ENCODE peak calls at places on chromosomes 2 and 18, in six cellular contexts. K is HFF-Myc, W is endothelial cell, S is suprapubic skin, L is fibroblast of lung, V is left lung. O is an unnamed sample.

GRCh38 chr2:232927041-232927792 is 57.2 kb downstream of the SNORC start:
- DNase-seq in K (no peak), W (peak), S (no peak), L (no peak), V (no peak), O (no peak)

GRCh38 chr2:96680561-96681141 is 38.1 kb downstream of the FER1L5 start:
- DNase-seq in K (no peak), W (no peak), S (no peak), L (no peak), V (peak), O (no peak)

GRCh38 chr2:134384131-134384530 is 130.3 kb downstream of the MGAT5 start:
- DNase-seq in K (no peak), W (no peak), S (no peak), L (no peak), V (no peak), O (no peak)

GRCh38 chr2:222809582-222809981 is 51.3 kb upstream of the ACSL3 start:
- DNase-seq in K (no peak), W (no peak), S (no peak), L (no peak), V (no peak), O (no peak)

GRCh38 chr2:112168422-112169124 is 30.4 kb downstream of the FBLN7 start:
- DNase-seq in K (no peak), W (no peak), S (peak), L (no peak), V (no peak), O (no peak)

GRCh38 chr2:208122248-208122647 is 2.1 kb downstream of the CRYGD start:
- DNase-seq in K (no peak), W (no peak), S (no peak), L (no peak), V (no peak), O (no peak)

GRCh38 chr2:242075683-242076082 is 206.2 kb downstream of the RTP5 start:
- DNase-seq in K (no peak), W (no peak), S (no peak), L (peak), V (no peak), O (no peak)

GRCh38 chr2:219851801-219852481 is 224.5 kb downstream of the SLC4A3 start:
- DNase-seq in K (no peak), W (no peak), S (no peak), L (no peak), V (no peak), O (no peak)

GRCh38 chr2:240429341-240429871 is 6.1 kb upstream of the GPC1 start:
- DNase-seq in K (no peak), W (no peak), S (peak), L (no peak), V (peak), O (no peak)

GRCh38 chr2:240431276-240431662 is 4.2 kb upstream of the GPC1 start:
- DNase-seq in K (no peak), W (no peak), S (peak), L (no peak), V (peak), O (peak)

GRCh38 chr2:240430595-240430994 is 4.9 kb upstream of the GPC1 start:
- DNase-seq in K (no peak), W (no peak), S (peak), L (no peak), V (peak), O (no peak)

GRCh38 chr2:240428245-240428644 is 7.2 kb upstream of the GPC1 start:
- DNase-seq in K (no peak), W (no peak), S (no peak), L (no peak), V (no peak), O (no peak)

GRCh38 chr2:240429872-240430491 is 5.5 kb upstream of the GPC1 start:
- DNase-seq in K (no peak), W (no peak), S (peak), L (no peak), V (peak), O (no peak)
- TF ChIP-seq CTCF in K (no peak), W (no peak), S (no peak), L (no peak), V (no peak), O (no peak)

DNA sequence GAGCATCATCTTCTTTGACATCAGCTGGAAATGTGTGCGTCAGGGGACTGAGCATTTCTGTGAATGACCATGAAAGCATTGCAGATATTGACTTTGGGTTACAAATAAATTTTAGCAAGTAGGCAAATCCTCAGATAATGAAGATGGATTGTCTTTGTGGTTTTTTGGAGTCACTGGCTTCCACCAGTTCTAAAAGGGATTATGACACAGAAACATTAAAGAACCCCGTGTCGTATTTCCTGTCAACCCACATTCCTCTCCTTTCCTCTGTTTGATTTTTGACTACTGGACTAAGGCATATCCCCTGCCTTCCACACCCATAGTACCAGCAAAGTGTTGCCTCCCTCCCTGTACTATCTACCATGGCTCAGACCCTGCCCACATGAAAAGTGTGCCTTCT is 268.1 kb downstream of the MYO3B start:
- DNase-seq in K (no peak), W (no peak), S (no peak), L (no peak), V (no peak), O (no peak)
- TF ChIP-seq CTCF in K (no peak), W (no peak), S (no peak), L (no peak), V (no peak), O (no peak)

GRCh38 chr2:156156580-156156979 is 175.9 kb downstream of the NR4A2 start:
- DNase-seq in K (no peak), W (no peak), S (no peak), L (peak), V (no peak), O (no peak)
- TF ChIP-seq CTCF in K (no peak), W (no peak), S (no peak), L (no peak), V (no peak), O (no peak)

DNA sequence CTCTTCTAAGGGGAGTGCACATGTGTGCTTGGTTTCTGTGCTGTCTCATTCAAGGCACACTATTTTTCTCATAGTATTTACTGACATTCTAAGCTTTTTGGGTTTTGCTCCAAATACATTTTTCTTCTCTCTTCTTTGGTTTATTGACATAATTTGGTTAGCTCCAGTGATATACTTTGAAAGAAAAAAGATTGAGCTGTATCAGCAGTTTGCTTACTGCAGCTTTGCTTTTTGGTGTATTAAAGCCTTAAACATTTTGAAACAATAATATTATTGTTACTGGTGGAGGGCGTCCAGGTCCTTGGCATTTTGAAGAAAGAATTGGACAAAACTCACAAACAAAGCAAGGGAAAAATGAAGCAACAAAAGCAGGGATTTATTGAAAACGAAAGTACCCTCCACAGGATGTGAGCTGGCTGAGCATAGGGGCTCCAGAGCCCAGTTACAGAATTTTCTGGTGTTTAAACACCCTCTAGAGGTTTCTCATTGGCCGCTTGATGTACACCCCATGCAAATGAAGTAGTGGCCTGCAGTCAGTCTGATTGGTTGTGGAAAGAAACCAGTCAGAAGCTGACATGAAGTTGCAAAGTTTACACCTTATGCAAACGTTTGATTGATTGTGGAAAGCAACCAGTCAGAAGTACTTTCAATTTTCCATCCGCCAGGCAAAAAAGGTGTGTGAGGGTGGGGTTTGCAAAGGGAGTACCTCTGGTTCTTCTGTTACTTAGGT is 62.2 kb downstream of the VWA3B start:
- DNase-seq in K (no peak), W (no peak), S (no peak), L (peak), V (no peak), O (no peak)
- TF ChIP-seq CTCF in K (no peak), W (no peak), S (no peak), L (peak), V (no peak), O (no peak)

GRCh38 chr18:11761553-11761952 is 72.5 kb downstream of the GNAL start:
- DNase-seq in K (no peak), W (no peak), S (no peak), L (no peak), V (no peak), O (no peak)
- TF ChIP-seq CTCF in K (no peak), W (peak), S (peak), L (no peak), V (no peak), O (peak)

O was measured in mesothelial cell of epicardium.